ENCODE peak calls at places on chromosome 6, in nine cellular contexts. D is cardiac muscle cell, Y is psoas muscle, B is choroid plexus epithelial cell, L is tibial artery, E is PC-3, I is sigmoid colon, V is brain microvascular endothelial cell, J is tibial nerve. F is an unnamed sample.

GRCh38 chr6:164290101-164290500 is 875.6 kb downstream of the QKI start:
- DNase-seq in V (no peak), J (no peak), I (no peak), E (no peak), Y (no peak), B (no peak), D (no peak), L (no peak), F (no peak)

GRCh38 chr6:16437095-16437494 is 198.7 kb downstream of the GMPR start:
- DNase-seq in B (no peak), I (no peak), J (no peak), L (no peak), Y (no peak), V (no peak), D (no peak), E (no peak), F (no peak)

GRCh38 chr6:165889636-165890403 is 226.8 kb upstream of the PDE10A start:
- DNase-seq in V (peak), J (no peak), Y (no peak), I (no peak), D (peak), B (peak), E (peak), L (no peak), F (peak)

GRCh38 chr6:42045538-42046460 is 4.5 kb upstream of the TAF8 start:
- DNase-seq in I (peak), J (peak), V (peak), L (peak), Y (peak), E (peak), B (peak), D (peak), F (peak)

GRCh38 chr6:52657870-52658269 is 13.0 kb upstream of the TMEM14A start:
- DNase-seq in B (no peak), I (no peak), E (no peak), V (no peak), Y (no peak), J (no peak), D (no peak), L (no peak), F (no peak)

GRCh38 chr6:166687538-166688259 is 60.6 kb upstream of the RPS6KA2 start:
- DNase-seq in L (no peak), D (no peak), E (no peak), J (no peak), I (no peak), V (no peak), Y (no peak), B (no peak), F (no peak)

GRCh38 chr6:19327246-19327645 is 509.9 kb upstream of the ID4 start:
- DNase-seq in B (peak), Y (no peak), J (no peak), V (peak), L (no peak), I (no peak), E (peak), D (peak), F (no peak)

GRCh38 chr6:39471954-39472659 is 149.6 kb upstream of the KCNK16 start:
- DNase-seq in L (no peak), I (no peak), J (no peak), D (no peak), Y (no peak), B (no peak), V (no peak), E (no peak), F (peak)

GRCh38 chr6:149851461-149851860 is 12.7 kb downstream of the LRP11 start:
- DNase-seq in Y (no peak), L (no peak), E (no peak), D (peak), J (no peak), I (no peak), B (peak), V (peak), F (no peak)

GRCh38 chr6:156956286-156956685 is 179.1 kb downstream of the ARID1B start:
- DNase-seq in B (no peak), D (no peak), Y (no peak), E (no peak), J (no peak), L (no peak), I (no peak), V (no peak), F (no peak)

GRCh38 chr6:155629652-155630051 is 174.0 kb upstream of the NOX3 start:
- DNase-seq in L (no peak), J (no peak), B (no peak), V (no peak), Y (no peak), D (no peak), E (no peak), I (no peak), F (no peak)

GRCh38 chr6:127582777-127583462 is 5.9 kb downstream of the C6orf58 start:
- DNase-seq in B (peak), L (no peak), I (no peak), E (peak), J (no peak), Y (no peak), D (peak), V (peak), F (peak)

GRCh38 chr6:27414996-27415395 is 26.4 kb downstream of the ZNF391 start:
- DNase-seq in L (no peak), B (no peak), E (peak), D (no peak), I (no peak), J (no peak), V (no peak), Y (no peak), F (no peak)

GRCh38 chr6:1393641-1394283 is 4.4 kb downstream of the FOXF2 start:
- DNase-seq in V (no peak), B (no peak), J (no peak), L (no peak), D (no peak), E (no peak), Y (no peak), I (no peak), F (no peak)
- H3K4me3 ChIP-seq in V (peak), B (peak), J (peak), L (no peak), D (peak), E (no peak), Y (peak), I (peak), F (no peak)

GRCh38 chr6:17585766-17586502 is 14.2 kb upstream of the FAM8A1 start:
- DNase-seq in E (peak), L (no peak), Y (no peak), V (no peak), D (no peak), B (peak), J (no peak), I (no peak), F (no peak)
- TF ChIP-seq CTCF in E (peak), L (no peak), Y (no peak), V (peak), D (no peak), B (peak), J (no peak), I (no peak), F (peak)

GRCh38 chr6:33207569-33208088 is 671 bp upstream of the RING1 start:
- DNase-seq in I (peak), V (peak), Y (peak), J (peak), L (peak), D (peak), B (peak), E (peak), F (no peak)

GRCh38 chr6:33205172-33206026 is 944 bp downstream of the HSD17B8 start:
- DNase-seq in J (no peak), E (peak), V (no peak), I (peak), D (no peak), Y (no peak), B (peak), L (peak), F (no peak)

GRCh38 chr6:33206027-33206863 is 1.8 kb downstream of the HSD17B8 start:
- DNase-seq in Y (no peak), V (no peak), J (no peak), D (no peak), E (no peak), L (peak), I (no peak), B (no peak), F (no peak)

GRCh38 chr6:33208089-33208967 is at the start of gene RING1:
- DNase-seq in B (peak), V (peak), I (peak), D (peak), Y (peak), E (peak), L (peak), J (peak), F (no peak)

GRCh38 chr6:33206864-33207568 is 1.3 kb upstream of the RING1 start:
- DNase-seq in B (no peak), J (no peak), I (no peak), Y (no peak), V (peak), L (peak), E (peak), D (no peak), F (no peak)
- H3K4me3 ChIP-seq in B (peak), J (peak), I (peak), Y (peak), V (peak), L (peak), E (peak), D (peak), F (peak)

DNA sequence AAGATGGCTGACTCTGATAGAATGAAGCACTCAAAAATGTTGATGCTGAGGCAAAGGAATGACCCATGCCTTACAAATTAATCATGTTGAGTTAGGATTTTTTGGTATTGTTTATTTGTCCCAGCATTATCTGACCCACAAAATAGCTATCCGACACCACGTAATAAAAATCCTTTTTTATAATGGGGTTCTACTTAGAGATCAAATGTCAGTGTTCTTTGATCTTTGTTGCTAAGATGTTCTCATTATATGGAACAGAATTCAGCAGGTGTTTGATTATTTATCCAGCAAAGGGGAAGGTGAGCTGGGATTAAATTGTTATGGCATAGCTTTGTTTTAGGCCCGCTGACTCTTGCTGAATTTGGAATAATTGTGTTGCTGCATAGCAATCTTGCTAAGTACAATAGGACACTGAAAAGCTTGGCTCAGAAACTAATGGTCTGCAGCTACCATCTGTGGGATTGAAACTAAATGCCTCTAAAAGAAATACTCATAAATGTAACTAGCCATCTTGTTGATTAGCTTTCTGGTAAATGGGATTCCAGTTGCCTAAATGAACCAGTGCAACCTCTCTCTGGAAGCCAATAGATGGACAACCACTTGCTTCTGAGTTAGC is 180.2 kb upstream of the HDAC2 start:
- DNase-seq in V (no peak), I (no peak), B (no peak), Y (no peak), L (no peak), D (no peak), J (no peak), E (no peak), F (no peak)
- TF ChIP-seq CTCF in V (no peak), I (no peak), B (no peak), Y (no peak), L (no peak), D (no peak), J (no peak), E (no peak), F (no peak)

GRCh38 chr6:35688605-35689322 is at the start of gene FKBP5:
- DNase-seq in E (peak), L (peak), V (peak), B (peak), D (peak), I (peak), Y (peak), J (peak), F (peak)
- H3K4me3 ChIP-seq in E (peak), L (peak), V (peak), B (peak), D (peak), I (peak), Y (peak), J (peak), F (peak)

DNA sequence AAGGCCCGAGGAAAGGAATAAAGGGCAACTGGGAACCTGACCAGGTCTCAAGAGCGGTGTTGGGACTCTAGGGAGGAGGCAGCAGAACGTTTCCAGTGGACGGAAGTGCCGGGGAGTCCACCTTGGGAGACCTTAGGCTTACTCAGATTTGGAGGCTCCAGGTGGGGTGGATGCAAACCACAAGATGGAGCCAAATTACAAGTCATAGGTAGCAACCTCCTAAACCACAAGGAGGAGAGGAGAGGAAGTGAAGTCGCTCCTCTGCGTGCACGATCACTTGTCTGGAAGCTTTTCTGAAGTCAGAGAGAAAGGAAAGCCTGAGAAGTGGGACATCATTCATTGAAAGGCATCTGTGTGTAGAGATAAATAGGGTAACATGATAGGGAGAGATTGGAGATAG is 9.3 kb downstream of the HLA-DOA start:
- DNase-seq in B (peak), V (no peak), J (no peak), Y (no peak), E (peak), D (no peak), I (no peak), L (no peak), F (no peak)
- TF ChIP-seq CTCF in B (peak), V (no peak), J (no peak), Y (no peak), E (peak), D (no peak), I (no peak), L (no peak), F (no peak)

DNA sequence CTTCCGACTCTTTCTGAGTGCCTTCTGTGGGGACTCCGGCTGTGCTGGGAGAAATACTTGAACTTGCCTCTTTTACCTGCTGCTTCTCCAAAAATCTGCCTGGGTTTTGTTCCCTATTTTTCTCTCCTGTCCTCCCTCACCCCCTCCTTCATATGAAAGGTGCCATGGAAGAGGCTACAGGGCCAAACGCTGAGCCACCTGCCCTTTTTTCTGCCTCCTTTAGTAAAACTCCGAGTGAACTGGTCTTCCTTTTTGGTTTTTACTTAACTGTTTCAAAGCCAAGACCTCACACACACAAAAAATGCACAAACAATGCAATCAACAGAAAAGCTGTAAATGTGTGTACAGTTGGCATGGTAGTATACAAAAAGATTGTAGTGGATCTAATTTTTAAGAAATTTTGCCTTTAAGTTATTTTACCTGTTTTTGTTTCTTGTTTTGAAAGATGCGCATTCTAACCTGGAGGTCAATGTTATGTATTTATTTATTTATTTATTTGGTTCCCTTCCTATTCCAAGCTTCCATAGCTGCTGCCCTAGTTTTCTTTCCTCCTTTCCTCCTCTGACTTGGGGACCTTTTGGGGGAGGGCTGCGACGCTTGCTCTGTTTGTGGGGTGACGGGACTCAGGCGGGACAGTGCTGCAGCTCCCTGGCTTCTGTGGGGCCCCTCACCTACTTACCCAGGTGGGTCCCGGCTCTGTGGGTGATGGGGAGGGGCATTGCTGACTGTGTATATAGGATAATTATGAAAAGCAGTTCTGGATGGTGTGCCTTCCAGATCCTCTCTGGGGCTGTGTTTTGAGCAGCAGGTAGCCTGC is 4.8 kb downstream of the PIM1 start:
- DNase-seq in B (no peak), Y (no peak), D (no peak), E (no peak), L (no peak), V (no peak), J (no peak), I (no peak), F (no peak)
- H3K4me3 ChIP-seq in B (no peak), Y (peak), D (no peak), E (no peak), L (no peak), V (no peak), J (no peak), I (no peak), F (no peak)

GRCh38 chr6:7000825-7001777 is 106.7 kb upstream of the RREB1 start:
- DNase-seq in V (no peak), L (no peak), D (no peak), Y (no peak), I (no peak), E (peak), B (no peak), J (no peak), F (no peak)
- TF ChIP-seq CTCF in V (no peak), L (no peak), D (no peak), Y (no peak), I (no peak), E (no peak), B (no peak), J (no peak), F (no peak)

GRCh38 chr6:28807682-28808280 is 116.0 kb downstream of the TRIM27 start:
- DNase-seq in D (peak), Y (no peak), L (no peak), I (no peak), B (peak), V (peak), J (no peak), E (peak), F (no peak)

GRCh38 chr6:28809947-28810654 is 113.7 kb downstream of the TRIM27 start:
- DNase-seq in V (no peak), I (no peak), J (no peak), B (peak), L (no peak), E (no peak), D (peak), Y (no peak), F (no peak)

GRCh38 chr6:28811873-28812272 is 111.9 kb downstream of the TRIM27 start:
- DNase-seq in I (no peak), E (peak), L (no peak), J (no peak), V (no peak), Y (no peak), D (no peak), B (peak), F (no peak)

GRCh38 chr6:28810655-28811053 is 113.1 kb downstream of the TRIM27 start:
- DNase-seq in D (no peak), B (no peak), V (no peak), E (no peak), J (no peak), L (no peak), I (no peak), Y (no peak), F (no peak)

GRCh38 chr6:28808383-28808782 is 115.4 kb downstream of the TRIM27 start:
- DNase-seq in J (no peak), I (no peak), L (no peak), B (no peak), Y (no peak), V (no peak), E (no peak), D (no peak), F (no peak)
- H3K4me3 ChIP-seq in J (no peak), I (no peak), L (no peak), B (no peak), Y (no peak), V (peak), E (no peak), D (peak), F (peak)

GRCh38 chr6:159156089-159156488 is 13.1 kb upstream of the FNDC1 start:
- DNase-seq in I (no peak), D (no peak), J (no peak), E (no peak), B (no peak), L (no peak), V (no peak), Y (no peak), F (no peak)
- TF ChIP-seq CTCF in I (no peak), D (no peak), J (no peak), E (no peak), B (no peak), L (no peak), V (no peak), Y (no peak), F (no peak)